ENCODE peak calls at places on chromosomes 13 and 19, in five cellular contexts. M, Z, Q, D and K are unnamed samples.

GRCh38 chr19:50975766-50976165 is 6.4 kb upstream of the KLK6 start:
- DNase-seq in Q (no peak), Z (no peak), M (no peak), D (no peak), K (no peak)

GRCh38 chr13:38767506-38768265 is 80.8 kb downstream of the FREM2 start:
- DNase-seq in D (no peak), M (no peak), Q (no peak), Z (no peak), K (no peak)

GRCh38 chr13:91203430-91203829 is 144.1 kb upstream of the MIR17HG start:
- DNase-seq in Z (no peak), Q (no peak), D (no peak), M (no peak), K (no peak)

GRCh38 chr19:8085606-8086464 is 33.3 kb downstream of the CCL25 start:
- DNase-seq in Z (no peak), Q (peak), D (no peak), M (no peak), K (peak)

GRCh38 chr19:10514211-10515145 is 2.8 kb downstream of the S1PR5 start:
- DNase-seq in M (no peak), D (no peak), Q (peak), Z (no peak), K (peak)

GRCh38 chr19:4229179-4229931 is at the start of gene EBI3:
- DNase-seq in Z (peak), Q (peak), D (peak), M (peak), K (peak)

GRCh38 chr19:3698386-3698950 is 1.8 kb downstream of the PIP5K1C start:
- DNase-seq in D (no peak), M (no peak), Z (no peak), Q (no peak), K (no peak)

GRCh38 chr13:79810671-79811070 is 329.7 kb downstream of the NDFIP2 start:
- DNase-seq in D (no peak), Z (no peak), Q (no peak), M (peak), K (no peak)

GRCh38 chr19:2110822-2111221 is 14.1 kb downstream of the IZUMO4 start:
- DNase-seq in Q (no peak), Z (no peak), D (no peak), M (no peak), K (no peak)

GRCh38 chr19:29172302-29172701 is 40.6 kb downstream of the UQCRFS1 start:
- DNase-seq in Z (no peak), Q (no peak), M (no peak), D (no peak), K (no peak)

GRCh38 chr13:44493213-44493812 is 82.8 kb downstream of the TSC22D1 start:
- DNase-seq in Q (no peak), M (no peak), Z (no peak), D (no peak), K (no peak)

GRCh38 chr19:53910170-53910518 is 1.1 kb downstream of the CACNG7 start:
- DNase-seq in Z (no peak), Q (no peak), M (no peak), D (no peak), K (no peak)

GRCh38 chr13:33207616-33207964 is 78.0 kb downstream of the STARD13 start:
- DNase-seq in D (no peak), Z (peak), M (peak), Q (no peak), K (no peak)

GRCh38 chr19:56765107-56765506 is 75.4 kb downstream of the PEG3 start:
- DNase-seq in M (no peak), D (no peak), Q (peak), Z (peak), K (peak)

GRCh38 chr13:31441804-31442487 is 242.2 kb downstream of the B3GLCT start:
- DNase-seq in M (no peak), Q (no peak), D (no peak), Z (peak), K (no peak)